ENCODE peak calls at places on chromosomes 12 and 14, in eight cellular contexts. Q, A, G, P, R, M, Z and E are unnamed samples.

GRCh38 chr14:89394920-89395319 is 22.1 kb downstream of the FOXN3 start:
- DNase-seq in P (no peak), M (no peak), Z (no peak), Q (no peak), G (no peak), R (no peak), A (no peak), E (no peak)

GRCh38 chr14:21735639-21736307 is 62.2 kb upstream of the OR4E1 start:
- DNase-seq in Z (no peak), A (no peak), M (no peak), P (no peak), G (no peak), Q (no peak), R (no peak), E (no peak)

GRCh38 chr12:3520168-3520567 is 29.2 kb downstream of the PRMT8 start:
- DNase-seq in M (no peak), G (no peak), P (no peak), Q (peak; percentile 57), A (no peak), Z (no peak), R (no peak), E (peak; percentile 41)

GRCh38 chr12:13817131-13817530 is 164.3 kb downstream of the GRIN2B start:
- DNase-seq in R (peak; percentile 30), A (peak; percentile 11), G (no peak), M (no peak), Z (no peak), P (no peak), Q (no peak), E (peak; percentile 13)

GRCh38 chr12:124422142-124422569 is 127.3 kb downstream of the RFLNA start:
- DNase-seq in G (no peak), M (peak; percentile 47), R (peak; percentile 61), P (no peak), A (no peak), Z (no peak), Q (peak; percentile 74), E (peak; percentile 57)

GRCh38 chr14:69316449-69317391 is 56.8 kb downstream of the GALNT16 start:
- DNase-seq in Q (peak; percentile 74), Z (no peak), R (peak; percentile 78), A (peak; percentile 99), G (peak; percentile 63), P (no peak), M (peak; percentile 71), E (peak; percentile 60)

GRCh38 chr14:74577247-74577947 is 34.6 kb downstream of the LTBP2 start:
- DNase-seq in G (peak; percentile 73), A (peak; percentile 74), Z (no peak), P (no peak), M (no peak), R (peak; percentile 86), Q (peak; percentile 71), E (no peak)

GRCh38 chr14:99230271-99231141 is 41.5 kb downstream of the BCL11B start:
- DNase-seq in A (no peak), P (no peak), G (no peak), Q (no peak), M (no peak), Z (peak; percentile 78), R (no peak), E (peak; percentile 53)

GRCh38 chr14:105023144-105023543 is 2.3 kb upstream of the CDCA4 start:
- DNase-seq in Q (no peak), G (no peak), P (no peak), R (no peak), Z (no peak), A (no peak), M (no peak), E (peak; percentile 44)

GRCh38 chr12:90460681-90461080 is 494.3 kb downstream of the CCER1 start:
- DNase-seq in Z (no peak), R (no peak), P (no peak), A (peak; percentile 22), Q (no peak), M (no peak), G (no peak), E (peak; percentile 1)

GRCh38 chr14:88005978-88006851 is 1.3 kb downstream of the GPR65 start:
- DNase-seq in M (no peak), P (peak; percentile 57), Q (no peak), A (peak; percentile 13), G (no peak), Z (peak; percentile 57), R (no peak), E (no peak)

GRCh38 chr14:25537846-25538455 is 488.0 kb upstream of the STXBP6 start:
- DNase-seq in M (no peak), A (peak; percentile 36), Z (no peak), Q (no peak), P (peak; percentile 4), R (no peak), G (no peak), E (no peak)

GRCh38 chr12:95789126-95790024 is 1.2 kb downstream of the NTN4 start:
- DNase-seq in A (no peak), Z (no peak), G (peak; percentile 67), M (peak; percentile 46), Q (peak; percentile 63), P (no peak), R (peak; percentile 27), E (peak; percentile 47)

GRCh38 chr12:101501410-101502045 is 26.4 kb downstream of the SPIC start:
- DNase-seq in Z (no peak), Q (no peak), P (no peak), R (no peak), M (no peak), A (peak; percentile 12), G (no peak), E (peak; percentile 20)

GRCh38 chr12:98533723-98534251 is 18.4 kb downstream of the TMPO start:
- DNase-seq in Z (no peak), M (no peak), R (no peak), G (no peak), Q (no peak), A (no peak), P (no peak), E (no peak)

GRCh38 chr12:46677749-46678148 is 148.0 kb downstream of the SLC38A4 start:
- DNase-seq in G (no peak), A (peak; percentile 53), P (no peak), Z (no peak), Q (no peak), M (peak; percentile 61), R (no peak), E (peak; percentile 69)

GRCh38 chr14:69333791-69334337 is 64.2 kb downstream of the ERH start:
- DNase-seq in Q (no peak), M (no peak), G (no peak), R (no peak), A (no peak), Z (no peak), P (no peak), E (no peak)

DNA sequence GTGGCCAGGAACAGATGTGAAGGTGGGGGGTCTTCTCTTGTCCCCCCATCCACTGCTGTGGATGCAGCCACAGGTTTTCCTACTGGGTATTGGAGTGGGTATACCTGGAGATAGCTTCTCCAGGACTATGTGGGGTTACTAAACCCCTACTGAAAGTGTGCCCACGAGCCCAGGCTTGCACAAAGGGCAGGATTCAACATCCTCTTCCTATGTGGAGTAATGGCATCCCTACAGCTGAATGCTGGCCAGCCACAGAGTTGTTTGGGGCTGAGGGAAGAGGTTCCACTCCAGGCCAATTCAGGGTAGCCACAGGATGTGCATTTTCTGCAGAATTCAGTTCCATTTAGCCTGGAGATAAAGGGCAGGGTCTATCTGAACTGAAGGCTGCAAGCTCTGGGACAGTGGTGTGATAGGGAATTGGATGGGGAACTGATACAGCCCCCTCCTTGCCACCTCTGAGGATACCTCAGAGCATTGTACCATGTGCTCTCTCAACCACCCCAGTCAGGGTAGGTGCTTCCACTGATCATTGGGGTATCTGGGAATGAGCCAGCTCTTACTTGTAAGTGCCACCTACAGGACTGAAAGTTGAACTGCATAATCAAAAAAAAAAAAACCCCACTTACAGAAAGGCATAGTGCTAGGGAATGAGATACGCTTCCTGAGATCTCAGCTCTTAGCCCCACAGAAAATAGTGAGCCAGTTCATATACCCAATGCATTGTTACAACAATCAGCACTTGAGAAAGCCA is 187.1 kb downstream of the KITLG start:
- DNase-seq in R (no peak), M (peak; percentile 56), G (no peak), Q (no peak), P (peak; percentile 16), Z (no peak), A (peak; percentile 61), E (peak; percentile 57)
- TF ChIP-seq CTCF in R (peak; percentile 6), M (peak; percentile 55), G (no peak), Q (no peak), P (no peak), Z (no peak), A (peak; percentile 42), E (peak; percentile 52)

GRCh38 chr12:81639196-81639595 is 120.0 kb downstream of the PPFIA2 start:
- DNase-seq in G (no peak), Z (no peak), A (peak; percentile 30), M (peak; percentile 3), Q (no peak), P (no peak), R (no peak), E (peak; percentile 27)

DNA sequence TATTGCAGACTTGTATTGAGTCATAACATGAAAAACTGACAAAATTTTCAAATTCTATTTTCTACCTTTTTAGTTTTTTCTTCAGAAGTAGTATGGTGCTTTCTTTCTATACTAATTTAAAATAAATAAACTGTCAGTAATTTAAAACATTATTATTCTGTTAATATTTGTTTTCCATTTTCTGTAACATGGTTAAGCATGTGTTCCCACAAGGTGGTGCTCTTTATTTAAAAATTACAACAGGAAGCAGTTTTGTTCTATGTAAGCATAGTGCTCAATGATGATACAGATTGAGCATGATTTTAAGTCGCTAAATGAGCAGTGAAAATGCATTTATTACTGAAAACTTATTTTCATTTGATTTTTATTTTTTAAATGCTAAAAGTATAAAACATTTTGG is 114.6 kb downstream of the PPFIA2 start:
- DNase-seq in Q (no peak), G (no peak), A (peak; percentile 64), P (peak; percentile 25), M (peak; percentile 23), R (no peak), Z (no peak), E (peak; percentile 51)
- TF ChIP-seq CTCF in Q (peak; percentile 51), G (no peak), A (peak; percentile 45), P (no peak), M (peak; percentile 39), R (peak; percentile 60), Z (peak; percentile 75), E (peak; percentile 46)

GRCh38 chr12:47808574-47809380 is 10.9 kb downstream of the HDAC7 start:
- DNase-seq in Z (peak; percentile 60), G (no peak), A (peak; percentile 37), P (no peak), R (no peak), Q (no peak), M (peak; percentile 35), E (peak; percentile 53)
- TF ChIP-seq CTCF in Z (peak; percentile 27), G (no peak), A (peak; percentile 6), P (no peak), R (no peak), Q (no peak), M (peak; percentile 17), E (no peak)

GRCh38 chr12:67356400-67356799 is 87.2 kb downstream of the CAND1 start:
- DNase-seq in G (no peak), M (no peak), P (no peak), Q (no peak), R (no peak), Z (no peak), A (no peak), E (no peak)

GRCh38 chr12:67354322-67354721 is 85.2 kb downstream of the CAND1 start:
- DNase-seq in Q (no peak), P (no peak), A (peak; percentile 28), Z (no peak), G (no peak), M (no peak), R (peak; percentile 21), E (no peak)

GRCh38 chr12:67354966-67355365 is 85.8 kb downstream of the CAND1 start:
- DNase-seq in Z (no peak), R (no peak), P (no peak), Q (no peak), M (no peak), G (no peak), A (peak; percentile 17), E (no peak)

GRCh38 chr12:67357726-67358125 is 88.6 kb downstream of the CAND1 start:
- DNase-seq in P (no peak), G (no peak), R (no peak), A (no peak), Q (no peak), M (no peak), Z (no peak), E (no peak)

GRCh38 chr12:67355428-67356385 is 86.5 kb downstream of the CAND1 start:
- DNase-seq in A (peak; percentile 74), R (no peak), M (peak; percentile 39), Z (no peak), Q (no peak), G (no peak), P (peak; percentile 33), E (peak; percentile 59)
- TF ChIP-seq CTCF in A (peak; percentile 56), R (peak; percentile 35), M (peak; percentile 26), Z (peak; percentile 81), Q (peak; percentile 55), G (no peak), P (peak; percentile 4), E (peak; percentile 48)